ENCODE peak calls at places on chromosomes 11 and 22, in eight cellular contexts. X is GM12891, Y is body of pancreas, L is IMR-90, Q is ovary, C is transverse colon, H is breast epithelium, P is upper lobe of left lung. R is an unnamed sample.

GRCh38 chr11:15347969-15348734 is 233.4 kb downstream of the INSC start:
- DNase-seq in Q (no peak), X (no peak), C (no peak), H (no peak), Y (no peak), L (no peak), P (no peak), R (no peak)

GRCh38 chr22:44454113-44454769 is 43.8 kb downstream of the RTL6 start:
- DNase-seq in P (no peak), X (no peak), Q (no peak), H (no peak), C (no peak), L (no peak), Y (no peak), R (peak)

GRCh38 chr11:37450613-37451012 is 852.6 kb upstream of the RAG2 start:
- DNase-seq in H (no peak), C (no peak), L (peak), P (no peak), Y (no peak), Q (no peak), X (no peak), R (no peak)

GRCh38 chr22:45129703-45130524 is 33.8 kb upstream of the NUP50 start:
- DNase-seq in X (no peak), Q (no peak), P (no peak), C (no peak), L (no peak), Y (peak), H (no peak), R (no peak)

GRCh38 chr11:34840736-34841386 is 75.3 kb downstream of the APIP start:
- DNase-seq in P (peak), C (peak), Y (peak), H (no peak), X (peak), L (peak), Q (no peak), R (no peak)

GRCh38 chr11:123719452-123719851 is 22.0 kb downstream of the ZNF202 start:
- DNase-seq in C (no peak), L (peak), H (no peak), Y (no peak), P (no peak), X (no peak), Q (no peak), R (no peak)

GRCh38 chr22:43990044-43990443 is 34.1 kb upstream of the PARVB start:
- DNase-seq in C (no peak), L (no peak), P (no peak), Q (no peak), X (no peak), H (no peak), Y (no peak), R (no peak)

GRCh38 chr22:46027219-46028068 is 50.5 kb upstream of the WNT7B start:
- DNase-seq in C (peak), H (peak), Y (peak), Q (peak), L (no peak), X (no peak), P (peak), R (no peak)

GRCh38 chr22:18028817-18029527 is 4.6 kb upstream of the MICAL3 start:
- DNase-seq in P (no peak), C (peak), X (peak), L (no peak), Y (no peak), H (no peak), Q (no peak), R (no peak)

GRCh38 chr11:111878385-111878765 is 590 bp downstream of the FDXACB1 start:
- DNase-seq in Y (no peak), X (no peak), C (no peak), L (peak), P (no peak), H (no peak), Q (no peak), R (no peak)

GRCh38 chr11:88508808-88509581 is 171.5 kb upstream of the CTSC start:
- DNase-seq in Q (no peak), Y (peak), C (peak), L (no peak), X (peak), P (peak), H (no peak), R (no peak)

GRCh38 chr11:36420025-36420424 is 90.0 kb downstream of the TRAF6 start:
- DNase-seq in L (no peak), H (no peak), Y (no peak), P (no peak), C (no peak), X (no peak), Q (no peak), R (no peak)

GRCh38 chr22:22157500-22157822 is 87.1 kb upstream of the VPREB1 start:
- DNase-seq in C (no peak), X (no peak), Y (no peak), L (no peak), Q (no peak), H (no peak), P (no peak), R (no peak)

GRCh38 chr22:22158207-22158816 is 86.3 kb upstream of the VPREB1 start:
- DNase-seq in X (no peak), P (no peak), C (no peak), Y (no peak), Q (no peak), L (no peak), H (no peak), R (no peak)

GRCh38 chr22:22155607-22156006 is 89.0 kb upstream of the VPREB1 start:
- DNase-seq in Y (no peak), X (no peak), H (no peak), C (no peak), P (no peak), L (no peak), Q (no peak), R (no peak)

GRCh38 chr22:22156348-22156715 is 88.3 kb upstream of the VPREB1 start:
- DNase-seq in C (no peak), P (no peak), Q (no peak), Y (no peak), L (no peak), X (no peak), H (no peak), R (no peak)

DNA sequence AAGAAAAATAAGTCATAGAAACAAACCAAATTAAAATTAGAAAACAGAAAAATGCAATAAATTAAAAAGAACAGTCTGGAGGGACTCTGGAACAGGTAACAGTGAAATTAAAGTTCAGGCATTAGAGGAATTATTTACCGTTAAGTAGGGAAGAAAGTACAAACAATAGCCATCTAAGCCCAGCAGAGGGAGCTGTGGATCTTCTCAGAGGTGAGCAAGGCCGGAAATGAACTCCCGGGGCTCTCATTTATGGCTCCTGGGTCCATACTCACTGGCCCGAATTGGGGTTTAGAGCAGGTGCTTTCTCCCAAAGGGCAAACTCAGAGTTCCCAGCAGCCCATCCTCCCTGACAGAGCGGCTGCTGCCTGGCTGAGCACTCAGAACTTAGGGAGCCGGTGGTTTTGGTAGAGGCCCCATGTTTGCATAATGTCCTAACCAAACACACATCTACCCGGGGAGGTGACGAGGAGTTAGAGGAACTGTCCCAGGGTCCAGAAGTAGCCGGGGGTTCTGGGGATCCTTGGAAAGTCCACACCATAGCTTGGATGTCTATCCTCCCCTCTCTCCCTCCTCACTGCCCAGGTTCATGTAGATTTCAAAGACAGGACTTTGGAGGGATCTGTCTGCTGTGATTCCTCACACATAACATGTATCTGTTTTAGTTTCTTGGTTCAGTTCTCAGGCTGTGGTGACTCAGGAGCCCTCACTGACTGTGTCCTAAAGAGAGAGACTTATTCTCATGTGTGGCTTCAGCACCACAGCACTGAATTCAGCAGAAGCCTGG is 87.7 kb upstream of the VPREB1 start:
- DNase-seq in P (peak), Q (no peak), L (peak), C (peak), X (peak), H (no peak), Y (peak), R (no peak)
- TF ChIP-seq POLR2A in P (no peak), Q (no peak), L (no peak), C (no peak), X (peak), H (no peak), Y (peak), R (no peak)

DNA sequence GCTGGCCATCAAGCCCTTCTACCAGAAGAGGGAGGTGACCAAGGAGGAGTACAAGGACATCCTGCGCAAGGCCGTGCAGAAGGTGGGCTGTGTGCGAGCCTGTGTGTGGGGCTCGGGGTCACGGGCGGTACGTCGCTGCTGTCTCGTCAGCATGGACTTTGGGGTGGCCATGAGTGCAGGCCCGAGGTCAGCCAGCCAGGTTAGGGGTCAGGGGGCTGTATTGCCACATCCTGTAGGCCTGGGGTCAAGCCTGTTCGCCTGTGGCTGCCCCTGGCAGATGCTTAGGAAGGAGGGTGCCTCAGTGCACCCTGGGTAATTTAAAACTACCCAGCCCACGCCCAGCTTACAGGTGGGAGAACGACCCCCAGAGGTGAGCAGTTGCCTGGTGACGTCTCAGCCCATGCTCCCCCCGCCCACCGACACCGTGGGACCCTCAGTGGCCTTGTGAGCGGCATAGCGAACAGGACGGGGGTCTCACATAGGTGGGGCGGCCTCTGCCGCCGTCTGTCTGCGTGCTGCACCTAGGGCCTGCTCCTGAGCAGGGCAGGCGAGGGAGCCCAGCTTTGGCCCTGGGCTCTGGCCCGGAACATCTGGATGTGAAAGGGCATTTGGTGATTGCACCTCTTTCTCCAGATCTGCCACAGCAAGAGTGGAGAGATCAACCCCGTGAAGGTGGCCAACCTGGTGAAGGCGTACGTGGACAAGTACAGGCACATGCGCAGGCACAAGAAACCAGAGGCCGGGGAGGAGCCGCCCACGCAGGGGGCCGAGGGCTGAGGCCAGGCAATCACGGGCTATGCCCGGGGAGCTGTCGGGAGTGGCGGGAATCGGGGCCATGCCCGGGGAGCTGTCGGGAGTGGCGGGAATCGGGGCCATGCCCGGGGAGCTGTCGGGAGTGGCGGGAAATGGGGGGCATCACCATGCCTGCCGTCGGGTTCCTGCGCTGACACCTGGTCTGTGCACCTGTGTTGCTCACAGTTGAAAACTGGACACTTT is 4.5 kb downstream of the IRF7 start:
- DNase-seq in P (no peak), X (no peak), H (no peak), Q (peak), Y (no peak), L (no peak), C (no peak), R (no peak)
- TF ChIP-seq POLR2A in P (no peak), X (peak), H (no peak), Q (no peak), Y (no peak), L (no peak), C (no peak), R (no peak)

GRCh38 chr22:37545703-37546435 is 14.4 kb upstream of the CDC42EP1 start:
- DNase-seq in H (peak), Q (peak), L (peak), P (peak), C (peak), X (no peak), Y (peak), R (peak)
- TF ChIP-seq POLR2A in H (peak), Q (peak), L (peak), P (peak), C (peak), X (no peak), Y (peak), R (no peak)

GRCh38 chr22:39946571-39947407 is 13.4 kb upstream of the TMA7B start:
- DNase-seq in Q (no peak), C (no peak), L (no peak), P (no peak), X (no peak), Y (peak), H (no peak), R (no peak)
- TF ChIP-seq POLR2A in Q (no peak), C (no peak), L (no peak), P (no peak), X (no peak), Y (no peak), H (no peak), R (no peak)

GRCh38 chr11:5698281-5698680 is 8.7 kb downstream of the TRIM22 start:
- DNase-seq in L (no peak), P (no peak), C (no peak), H (no peak), Q (no peak), X (no peak), Y (no peak), R (no peak)
- TF ChIP-seq POLR2A in L (no peak), P (no peak), C (no peak), H (no peak), Q (no peak), X (peak), Y (no peak), R (no peak)

GRCh38 chr11:84142411-84142810 is 856.2 kb upstream of the CCDC90B start:
- DNase-seq in P (no peak), X (no peak), Y (no peak), C (no peak), Q (no peak), L (no peak), H (no peak), R (no peak)
- TF ChIP-seq POLR2A in P (no peak), X (no peak), Y (no peak), C (no peak), Q (no peak), L (no peak), H (no peak), R (no peak)

DNA sequence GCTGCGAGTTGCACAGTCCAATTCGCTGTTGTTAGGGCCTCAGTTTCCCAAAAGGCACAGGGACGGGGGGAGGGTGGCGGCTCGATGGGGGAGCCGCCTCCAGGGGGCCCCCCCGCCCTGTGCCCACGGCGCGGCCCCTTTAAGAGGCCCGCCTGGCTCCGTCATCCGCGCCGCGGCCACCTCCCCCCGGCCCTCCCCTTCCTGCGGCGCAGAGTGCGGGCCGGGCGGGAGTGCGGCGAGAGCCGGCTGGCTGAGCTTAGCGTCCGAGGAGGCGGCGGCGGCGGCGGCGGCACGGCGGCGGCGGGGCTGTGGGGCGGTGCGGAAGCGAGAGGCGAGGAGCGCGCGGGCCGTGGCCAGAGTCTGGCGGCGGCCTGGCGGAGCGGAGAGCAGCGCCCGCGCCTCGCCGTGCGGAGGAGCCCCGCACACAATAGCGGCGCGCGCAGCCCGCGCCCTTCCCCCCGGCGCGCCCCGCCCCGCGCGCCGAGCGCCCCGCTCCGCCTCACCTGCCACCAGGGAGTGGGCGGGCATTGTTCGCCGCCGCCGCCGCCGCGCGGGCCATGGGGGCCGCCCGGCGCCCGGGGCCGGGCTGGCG is at the start of gene BCR:
- DNase-seq in C (peak), H (no peak), Y (peak), X (peak), P (peak), Q (peak), L (peak), R (peak)
- TF ChIP-seq POLR2A in C (no peak), H (no peak), Y (no peak), X (no peak), P (peak), Q (peak), L (no peak), R (no peak)

DNA sequence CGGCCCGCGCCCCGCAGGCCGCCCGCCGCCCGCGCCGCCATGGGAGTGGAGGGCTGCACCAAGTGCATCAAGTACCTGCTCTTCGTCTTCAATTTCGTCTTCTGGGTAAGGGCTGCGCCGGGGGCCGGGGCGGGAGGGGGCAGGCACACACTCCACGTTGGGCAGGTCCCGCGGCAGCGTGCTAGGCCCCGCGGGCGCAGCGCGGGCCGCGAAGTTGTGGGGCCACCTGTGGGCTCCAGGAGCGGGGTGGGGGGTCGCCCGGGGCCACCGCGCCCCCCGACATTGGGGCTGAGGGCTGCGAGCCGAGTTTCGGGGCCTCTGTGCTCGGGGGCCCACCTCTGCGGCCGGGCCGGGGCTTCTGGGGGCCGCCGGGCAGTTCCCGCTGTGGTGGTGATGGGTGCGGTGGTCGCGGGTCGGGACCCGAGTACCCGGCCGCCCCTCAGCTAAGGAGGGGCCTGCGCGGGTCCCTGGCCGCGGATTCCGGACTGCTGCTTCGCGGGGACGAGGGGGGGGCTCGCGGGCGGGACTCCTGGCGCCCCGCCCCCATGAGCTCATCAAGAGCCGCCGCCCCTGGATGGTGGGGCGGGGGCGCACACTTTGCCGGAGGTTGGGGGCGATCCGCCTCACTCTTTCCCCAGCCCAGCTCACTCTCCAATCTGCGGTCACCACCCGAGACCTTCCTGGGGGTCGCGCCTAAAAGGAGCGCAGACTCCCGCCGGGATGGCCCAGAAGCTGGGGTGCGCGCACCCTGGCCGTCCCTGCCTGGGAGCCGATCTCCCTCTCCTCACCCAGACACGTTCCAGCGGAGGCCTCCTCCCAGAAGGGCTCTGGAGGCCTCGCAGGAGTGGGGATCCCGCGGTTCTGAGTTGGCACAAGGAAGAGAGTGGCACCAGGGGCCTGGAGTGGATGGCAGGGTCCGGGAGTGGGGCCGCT is 667 bp downstream of the CD81 start:
- DNase-seq in H (no peak), P (peak), C (peak), Y (peak), X (peak), Q (peak), L (peak), R (peak)
- TF ChIP-seq POLR2A in H (peak), P (peak), C (no peak), Y (no peak), X (no peak), Q (peak), L (peak), R (no peak)

GRCh38 chr11:93532285-93532789 is 10.9 kb downstream of the SMCO4 start:
- DNase-seq in P (no peak), Y (no peak), X (no peak), Q (no peak), H (no peak), C (no peak), L (peak), R (no peak)

GRCh38 chr11:93528757-93529639 is 14.2 kb downstream of the SMCO4 start:
- DNase-seq in H (no peak), L (no peak), C (no peak), X (no peak), P (no peak), Y (no peak), Q (no peak), R (no peak)

GRCh38 chr11:93530468-93530826 is 12.7 kb downstream of the SMCO4 start:
- DNase-seq in P (no peak), X (no peak), C (no peak), L (no peak), Y (no peak), H (no peak), Q (no peak), R (no peak)

GRCh38 chr11:93528252-93528651 is 14.9 kb downstream of the SMCO4 start:
- DNase-seq in C (no peak), Q (no peak), L (no peak), P (no peak), X (no peak), Y (no peak), H (no peak), R (no peak)

DNA sequence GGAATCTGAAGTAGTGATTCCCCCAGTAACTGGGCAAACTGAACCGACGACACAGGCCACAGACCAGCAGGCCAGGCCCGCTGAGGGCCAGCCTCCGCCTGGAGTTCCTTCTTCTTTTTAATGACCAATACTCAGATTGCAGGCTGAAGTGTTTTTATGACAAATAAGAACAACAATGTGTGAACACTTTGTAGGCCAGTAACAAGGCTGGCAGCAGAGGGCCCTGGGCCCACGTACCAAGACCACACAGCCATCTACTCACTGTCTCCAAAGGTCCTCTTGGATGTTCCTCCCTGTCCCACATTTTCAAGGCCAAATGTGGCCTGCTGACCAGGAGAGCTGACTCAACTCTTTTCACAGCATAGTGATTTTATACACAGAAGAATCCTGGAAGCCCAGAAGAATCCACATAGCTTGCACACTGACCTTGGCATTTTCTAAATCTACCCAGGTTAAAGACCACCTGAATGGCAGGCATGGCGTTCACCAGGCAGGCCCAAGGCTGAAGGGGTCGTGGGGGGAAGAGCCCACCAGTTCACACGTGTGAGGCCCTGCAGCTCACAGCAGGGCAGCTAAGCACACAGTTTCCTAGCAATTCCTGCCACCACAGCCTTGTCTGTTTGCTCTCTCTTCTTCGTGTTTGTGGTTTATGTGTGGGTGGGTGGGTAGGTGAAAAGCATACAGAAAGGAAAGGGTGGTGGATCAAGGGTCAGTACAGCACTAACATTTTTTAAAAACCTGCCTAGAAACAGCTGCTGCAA is 13.3 kb downstream of the SMCO4 start:
- DNase-seq in H (no peak), C (no peak), P (peak), X (no peak), Q (peak), Y (no peak), L (peak), R (no peak)
- TF ChIP-seq POLR2A in H (no peak), C (no peak), P (no peak), X (no peak), Q (no peak), Y (no peak), L (no peak), R (no peak)

R was measured in lower leg skin.